ENCODE peak calls at places on chromosomes 4 and X, in five cellular contexts. D, E, P, F and K are unnamed samples. For H3K9me3, the result is how much of the 10 kb centered on the place peaks cover.

GRCh38 chr4:30720021-30720655 is at the start of gene PCDH7:
- DNase-seq in P (peak), F (no peak), E (no peak), D (peak), K (no peak)

GRCh38 chr4:177455591-177455990 is 13.4 kb upstream of the AGA start:
- DNase-seq in D (no peak), F (no peak), P (peak), E (no peak), K (peak)

GRCh38 chr4:171644430-171645057 is 168.7 kb upstream of the GALNTL6 start:
- DNase-seq in P (no peak), E (peak), D (no peak), F (no peak), K (no peak)

GRCh38 chr4:95910749-95911148 is 70.9 kb downstream of the PDHA2 start:
- DNase-seq in F (no peak), D (no peak), P (no peak), E (no peak), K (no peak)

GRCh38 chr4:61921890-61922289 is 721.8 kb downstream of the ADGRL3 start:
- DNase-seq in D (no peak), E (no peak), P (no peak), F (no peak), K (no peak)

GRCh38 chr4:70437212-70437611 is 34.8 kb upstream of the MUC7 start:
- DNase-seq in P (no peak), D (no peak), F (no peak), E (no peak), K (no peak)

GRCh38 chrX:41655631-41656030 is 33.1 kb upstream of the GPR34 start:
- DNase-seq in F (no peak), E (no peak), P (peak), D (no peak), K (no peak)

GRCh38 chrX:155028749-155029360 is 2.2 kb downstream of the FUNDC2 start:
- DNase-seq in P (peak), D (no peak), E (no peak), F (no peak), K (no peak)

GRCh38 chr4:20662851-20663250 is 37.4 kb upstream of the PACRGL start:
- DNase-seq in F (no peak), D (no peak), P (peak), E (no peak), K (no peak)

GRCh38 chr4:3724319-3725231 is 41.6 kb upstream of the ADRA2C start:
- DNase-seq in F (no peak), E (no peak), P (no peak), D (no peak), K (no peak)

GRCh38 chr4:12562016-12562415 is 922.1 kb downstream of the RAB28 start:
- DNase-seq in E (no peak), D (no peak), F (no peak), P (no peak), K (no peak)

GRCh38 chr4:139508581-139509237 is 47.3 kb downstream of the SETD7 start:
- DNase-seq in D (no peak), F (no peak), P (no peak), E (no peak), K (no peak)

GRCh38 chr4:4425119-4425690 is 38.3 kb downstream of the NSG1 start:
- DNase-seq in F (no peak), P (peak), E (no peak), D (peak), K (no peak)

GRCh38 chr4:147826288-147826646 is 94.4 kb downstream of the ARHGAP10 start:
- DNase-seq in P (no peak), F (no peak), E (no peak), D (no peak), K (no peak)

GRCh38 chrX:107445146-107445545 is 4.3 kb upstream of the FRMPD3 start:
- DNase-seq in P (no peak), F (no peak), E (no peak), D (no peak), K (no peak)

GRCh38 chr4:128854433-128854832 is 44.9 kb downstream of the JADE1 start:
- DNase-seq in D (no peak), F (no peak), P (peak), E (peak), K (no peak)

GRCh38 chr4:54077812-54078211 is 13.4 kb upstream of the CHIC2 start:
- DNase-seq in D (no peak), E (no peak), F (no peak), P (peak), K (no peak)

GRCh38 chr4:5078015-5078414 is 26.7 kb downstream of the STK32B start:
- DNase-seq in E (no peak), D (no peak), F (no peak), P (no peak), K (no peak)

GRCh38 chr4:5976431-5976830 is 41.8 kb downstream of the C4orf50 start:
- DNase-seq in P (no peak), F (no peak), E (no peak), D (no peak), K (no peak)

GRCh38 chr4:111839186-111839585 is 306.1 kb upstream of the FAM241A start:
- DNase-seq in D (no peak), E (no peak), P (no peak), F (no peak), K (no peak)

GRCh38 chr4:89298160-89298559 is 9.4 kb downstream of the GPRIN3 start:
- DNase-seq in D (no peak), E (peak), P (no peak), F (no peak), K (no peak)

GRCh38 chr4:137226900-137227299 is 305.4 kb downstream of the PCDH18 start:
- DNase-seq in E (peak), D (no peak), F (no peak), P (peak), K (no peak)

GRCh38 chr4:55598641-55599040 is 6.6 kb upstream of the PDCL2 start:
- DNase-seq in P (no peak), F (no peak), E (no peak), D (no peak), K (no peak)

GRCh38 chr4:87525636-87526035 is 3.5 kb downstream of the SPARCL1 start:
- DNase-seq in E (no peak), P (peak), D (peak), F (no peak), K (no peak)
- TF ChIP-seq CTCF in E (no peak), P (no peak), D (no peak), F (no peak), K (no peak)

DNA sequence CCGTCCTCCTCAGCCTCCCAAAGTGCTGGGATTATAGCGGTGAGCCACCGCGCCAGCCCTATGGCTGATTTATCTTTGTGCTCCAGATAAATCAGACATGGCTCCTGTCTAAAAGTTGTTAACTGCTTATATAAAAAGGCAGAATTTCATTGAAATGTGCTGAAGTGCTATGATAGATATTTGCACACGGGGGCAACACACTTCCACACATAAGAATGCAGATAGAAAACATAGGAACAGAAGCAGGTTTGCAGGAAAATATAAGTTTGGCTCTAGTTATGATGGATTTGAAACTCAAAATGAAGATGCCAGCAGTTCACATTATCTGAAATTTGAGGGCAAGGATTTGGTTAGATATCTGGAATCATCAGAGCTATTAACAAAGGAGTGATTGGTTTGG is 163.1 kb upstream of the SLITRK2 start:
- DNase-seq in D (no peak), P (no peak), E (no peak), F (no peak), K (no peak)
- H3K9me3 ChIP-seq in D (under half), P (under half), E (under half), F (under half), K (under half)

GRCh38 chr4:152585036-152585439 is 49.1 kb upstream of the FBXW7 start:
- DNase-seq in F (no peak), E (peak), P (peak), D (no peak), K (no peak)

GRCh38 chr4:152579107-152579764 is 43.3 kb upstream of the FBXW7 start:
- DNase-seq in E (no peak), P (no peak), F (no peak), D (no peak), K (no peak)

GRCh38 chr4:152579916-152580315 is 44.0 kb upstream of the FBXW7 start:
- DNase-seq in F (no peak), D (no peak), P (no peak), E (no peak), K (no peak)

GRCh38 chr4:152578670-152579069 is 42.8 kb upstream of the FBXW7 start:
- DNase-seq in D (no peak), F (no peak), E (peak), P (no peak), K (no peak)

DNA sequence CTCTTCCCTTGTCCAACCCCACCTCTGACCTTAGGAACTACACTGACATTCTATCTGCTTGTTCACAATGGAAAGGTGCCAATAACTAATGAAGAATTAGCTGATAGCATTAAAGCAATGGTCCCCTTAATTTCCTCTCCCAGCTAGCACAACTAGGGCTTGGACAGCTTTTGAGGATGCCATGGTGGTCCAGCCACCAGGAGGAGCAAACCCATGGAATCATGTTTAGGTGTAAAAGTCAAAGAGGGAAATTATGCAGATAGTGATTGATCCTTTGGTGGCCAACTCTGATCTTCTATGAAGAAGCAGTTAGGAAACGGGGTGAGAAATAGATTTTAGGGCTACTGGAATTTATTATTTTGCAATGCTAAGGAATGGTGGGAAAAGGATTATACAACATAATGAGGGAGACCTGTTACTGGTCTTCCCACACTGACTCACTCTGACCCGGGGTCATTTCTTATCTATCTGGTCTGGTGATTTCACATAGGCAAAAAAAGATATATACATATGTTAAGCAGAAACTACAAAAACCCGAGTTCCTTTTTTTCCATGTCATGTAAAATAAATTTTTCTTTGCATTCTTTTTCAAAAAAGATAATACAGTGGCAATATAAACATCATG is 45.8 kb upstream of the FBXW7 start:
- DNase-seq in D (no peak), E (no peak), P (no peak), F (no peak), K (no peak)
- TF ChIP-seq CTCF in D (no peak), E (no peak), P (no peak), F (no peak), K (peak)

DNA sequence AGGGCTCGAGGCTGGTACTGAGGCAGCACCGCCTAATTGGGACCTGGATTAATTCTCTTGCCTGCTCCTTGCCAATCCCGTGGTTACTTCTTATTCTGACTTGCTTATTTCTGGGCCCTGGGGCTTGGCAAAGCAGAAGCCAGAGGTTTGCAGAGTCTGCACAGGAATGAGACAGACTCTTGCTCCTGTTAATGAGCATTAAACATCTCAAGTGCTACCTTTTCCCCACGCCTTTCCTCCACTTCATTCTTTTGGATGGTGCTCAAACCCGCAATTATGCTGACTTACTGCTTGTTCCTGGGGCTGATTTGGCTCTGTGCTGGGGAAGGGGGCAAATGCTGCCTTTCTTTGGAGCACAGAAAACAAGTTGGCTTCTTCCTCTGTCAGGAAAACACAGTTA is 16.5 kb upstream of the STOX2 start:
- DNase-seq in D (no peak), E (no peak), F (no peak), P (no peak), K (no peak)
- H3K9me3 ChIP-seq in D (under half), E (under half), F (under half), P (under half), K (under half)

GRCh38 chrX:103536732-103537131 is 17.4 kb upstream of the RAB40A start:
- DNase-seq in E (no peak), P (no peak), F (no peak), D (no peak), K (no peak)
- TF ChIP-seq CTCF in E (no peak), P (peak), F (no peak), D (no peak), K (no peak)

GRCh38 chrX:71636438-71637252 is 18.3 kb upstream of the CXCR3 start:
- DNase-seq in F (no peak), D (no peak), P (no peak), E (peak), K (no peak)
- H3K9me3 ChIP-seq in F (under half), D (under half), P (under half), E (under half), K (under half)

DNA sequence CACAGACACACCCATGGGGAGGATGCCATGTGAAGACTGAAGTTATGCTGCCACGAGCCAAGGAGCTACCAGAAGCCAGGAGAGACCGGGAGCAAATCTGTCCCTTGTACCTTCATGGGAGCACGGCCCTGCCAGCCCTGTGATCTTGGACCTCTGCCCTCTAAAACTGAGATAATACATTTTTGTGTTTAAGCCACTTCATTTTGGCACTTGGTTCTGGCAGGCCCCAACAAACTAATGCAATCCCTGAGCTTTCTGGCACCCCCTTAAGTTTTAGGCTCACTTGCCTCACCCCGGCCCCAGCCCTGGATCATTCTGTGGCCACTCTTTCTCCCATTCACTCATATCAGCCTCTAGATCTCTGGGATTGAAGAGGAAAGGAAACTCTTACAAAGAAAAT is 35.4 kb downstream of the SEL1L3 start:
- DNase-seq in P (no peak), D (no peak), E (no peak), F (no peak), K (no peak)
- TF ChIP-seq CTCF in P (no peak), D (no peak), E (no peak), F (no peak), K (no peak)

GRCh38 chrX:2468406-2469195 is 32.2 kb downstream of the DHRSX start:
- DNase-seq in F (no peak), D (no peak), E (no peak), P (no peak), K (no peak)

GRCh38 chrX:2469196-2469685 is 31.5 kb downstream of the DHRSX start:
- DNase-seq in F (no peak), E (no peak), P (no peak), D (no peak), K (no peak)

GRCh38 chrX:2463973-2464676 is 36.7 kb downstream of the DHRSX start:
- DNase-seq in E (no peak), P (no peak), D (no peak), F (no peak), K (peak)

GRCh38 chrX:2464677-2465166 is 36.1 kb downstream of the DHRSX start:
- DNase-seq in E (no peak), P (no peak), F (no peak), D (no peak), K (peak)

DNA sequence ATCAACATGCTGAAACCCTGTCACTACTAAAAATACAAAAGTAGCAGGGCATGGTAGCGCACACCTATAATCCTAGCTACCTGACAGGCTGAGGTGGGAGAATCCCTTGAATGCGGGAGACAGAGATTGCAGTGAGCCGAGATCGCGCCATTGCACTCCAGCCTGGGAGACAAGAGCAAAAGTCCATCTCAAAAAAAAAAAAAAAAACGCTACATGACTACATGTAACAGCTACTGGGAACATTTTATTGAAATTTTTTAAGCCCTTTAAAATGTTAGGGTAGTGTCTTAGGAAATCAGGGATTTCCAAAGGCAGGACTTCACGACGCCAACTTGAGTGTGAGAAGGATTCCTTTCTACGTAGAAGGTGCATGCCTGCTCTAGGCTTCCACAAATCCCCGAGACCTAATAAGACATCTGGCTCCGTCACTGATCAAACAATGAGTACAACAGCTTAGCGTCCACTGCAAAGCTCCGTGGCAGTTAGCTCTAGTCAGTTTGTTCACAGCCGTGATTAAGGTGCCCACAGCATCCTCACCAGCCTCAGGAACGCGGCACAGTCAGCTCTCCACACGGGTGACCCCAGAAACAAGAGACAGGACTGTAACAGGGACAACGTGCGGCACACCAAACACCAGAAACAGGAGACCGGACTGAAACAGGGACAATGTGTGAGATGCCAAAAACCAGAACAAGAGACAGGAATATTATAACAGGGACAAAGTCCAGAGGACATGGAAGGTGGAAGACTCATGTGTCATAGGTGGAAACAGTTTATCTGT is 33.7 kb downstream of the DHRSX start:
- DNase-seq in F (no peak), P (no peak), D (no peak), E (no peak), K (no peak)
- H3K9me3 ChIP-seq in F (under half), P (under half), D (under half), E (under half), K (under half)

DNA sequence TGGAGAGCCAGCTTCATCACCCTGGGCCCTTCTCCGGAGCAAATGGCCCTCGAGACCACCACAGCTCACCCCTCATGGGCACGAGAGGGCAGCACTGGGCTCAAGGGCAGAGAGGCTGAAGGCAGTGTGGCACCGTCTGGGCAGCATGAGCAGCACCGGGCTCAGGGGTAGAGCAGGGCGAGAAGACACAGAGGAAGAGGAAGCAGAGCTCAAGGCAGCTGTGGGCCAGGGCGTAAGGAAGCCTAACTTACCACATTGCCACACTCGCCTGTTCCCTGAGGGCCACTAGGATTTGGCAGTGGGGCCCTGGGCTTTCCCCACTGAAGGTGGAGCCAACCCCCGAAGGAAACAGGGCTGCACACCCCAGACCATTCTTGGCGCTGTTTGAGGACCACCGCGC is 15.5 kb downstream of the ZNF185 start:
- DNase-seq in E (no peak), F (no peak), P (no peak), D (no peak), K (no peak)
- TF ChIP-seq CTCF in E (no peak), F (no peak), P (no peak), D (no peak), K (no peak)

GRCh38 chr4:49002931-49003330 is 16.9 kb downstream of the CWH43 start:
- DNase-seq in E (no peak), D (no peak), F (no peak), P (no peak), K (no peak)
- H3K9me3 ChIP-seq in E (under half), D (under half), F (under half), P (under half), K (under half)